ENCODE peak calls at places on chromosomes 12 and 14, in ten cellular contexts. One of them, this sample, is unnamed.

GRCh38 chr12:103387385-103387784 is 108.4 kb downstream of the C12orf42 start:
- DNase-seq in HCT116: no peak
- DNase-seq in H1: no peak
- DNase-seq in vagina: no peak
- DNase-seq in thyroid gland: no peak
- DNase-seq in IMR-90: no peak
- DNase-seq in sigmoid colon: no peak
- DNase-seq in lower leg skin: no peak
- DNase-seq in A549: no peak
- DNase-seq in right lobe of liver: no peak
- DNase-seq in this sample: no peak

GRCh38 chr14:58732387-58732786 is 94.6 kb downstream of the DACT1 start:
- DNase-seq in sigmoid colon: no peak
- DNase-seq in H1: no peak
- DNase-seq in vagina: no peak
- DNase-seq in HCT116: no peak
- DNase-seq in thyroid gland: no peak
- DNase-seq in A549: no peak
- DNase-seq in lower leg skin: no peak
- DNase-seq in IMR-90: no peak
- DNase-seq in right lobe of liver: no peak
- DNase-seq in this sample: no peak

GRCh38 chr12:132510111-132510724 is 20.3 kb downstream of the FBRSL1 start:
- DNase-seq in thyroid gland: no peak
- DNase-seq in HCT116: no peak
- DNase-seq in sigmoid colon: no peak
- DNase-seq in vagina: no peak
- DNase-seq in IMR-90: no peak
- DNase-seq in right lobe of liver: no peak
- DNase-seq in A549: no peak
- DNase-seq in H1: no peak
- DNase-seq in lower leg skin: no peak
- DNase-seq in this sample: no peak

GRCh38 chr12:59736786-59737185 is 141.0 kb downstream of the SLC16A7 start:
- DNase-seq in HCT116: no peak
- DNase-seq in right lobe of liver: no peak
- DNase-seq in vagina: no peak
- DNase-seq in lower leg skin: no peak
- DNase-seq in H1: no peak
- DNase-seq in thyroid gland: no peak
- DNase-seq in sigmoid colon: no peak
- DNase-seq in A549: no peak
- DNase-seq in IMR-90: peak; percentile 96
- DNase-seq in this sample: peak; percentile 22

GRCh38 chr12:2507811-2508210 is 287.0 kb upstream of the FKBP4 start:
- DNase-seq in right lobe of liver: no peak
- DNase-seq in thyroid gland: no peak
- DNase-seq in HCT116: no peak
- DNase-seq in lower leg skin: no peak
- DNase-seq in sigmoid colon: no peak
- DNase-seq in vagina: no peak
- DNase-seq in A549: no peak
- DNase-seq in H1: no peak
- DNase-seq in IMR-90: no peak
- DNase-seq in this sample: no peak

GRCh38 chr12:85923767-85924331 is 49.8 kb downstream of the NTS start:
- DNase-seq in right lobe of liver: no peak
- DNase-seq in H1: no peak
- DNase-seq in IMR-90: peak; percentile 49
- DNase-seq in sigmoid colon: no peak
- DNase-seq in lower leg skin: no peak
- DNase-seq in thyroid gland: no peak
- DNase-seq in A549: no peak
- DNase-seq in vagina: no peak
- DNase-seq in HCT116: peak; percentile 21
- DNase-seq in this sample: peak; percentile 28

GRCh38 chr12:107356266-107356936 is 263.1 kb upstream of the CRY1 start:
- DNase-seq in vagina: no peak
- DNase-seq in lower leg skin: no peak
- DNase-seq in sigmoid colon: no peak
- DNase-seq in right lobe of liver: no peak
- DNase-seq in HCT116: no peak
- DNase-seq in IMR-90: peak; percentile 91
- DNase-seq in thyroid gland: peak; percentile 51
- DNase-seq in A549: no peak
- DNase-seq in H1: no peak
- DNase-seq in this sample: peak; percentile 11

GRCh38 chr12:101670007-101670671 is 27.3 kb upstream of the CHPT1 start:
- DNase-seq in A549: peak; percentile 44
- DNase-seq in IMR-90: peak; percentile 58
- DNase-seq in vagina: no peak
- DNase-seq in H1: no peak
- DNase-seq in HCT116: peak; percentile 62
- DNase-seq in thyroid gland: peak; percentile 11
- DNase-seq in right lobe of liver: no peak
- DNase-seq in sigmoid colon: no peak
- DNase-seq in lower leg skin: peak; percentile 41
- DNase-seq in this sample: peak; percentile 85

GRCh38 chr12:131103614-131104463 is 150.1 kb downstream of the ADGRD1 start:
- DNase-seq in vagina: no peak
- DNase-seq in thyroid gland: no peak
- DNase-seq in lower leg skin: no peak
- DNase-seq in H1: no peak
- DNase-seq in right lobe of liver: peak; percentile 51
- DNase-seq in sigmoid colon: peak; percentile 66
- DNase-seq in IMR-90: no peak
- DNase-seq in HCT116: no peak
- DNase-seq in A549: no peak
- DNase-seq in this sample: no peak

GRCh38 chr12:2967651-2968050 is 8.5 kb downstream of the TEAD4 start:
- DNase-seq in A549: no peak
- DNase-seq in IMR-90: no peak
- DNase-seq in thyroid gland: no peak
- DNase-seq in vagina: no peak
- DNase-seq in right lobe of liver: no peak
- DNase-seq in sigmoid colon: no peak
- DNase-seq in HCT116: no peak
- DNase-seq in lower leg skin: no peak
- DNase-seq in H1: no peak
- DNase-seq in this sample: no peak

GRCh38 chr14:60964901-60965300 is 16.0 kb downstream of the TRMT5 start:
- DNase-seq in H1: no peak
- DNase-seq in thyroid gland: no peak
- DNase-seq in HCT116: no peak
- DNase-seq in sigmoid colon: no peak
- DNase-seq in A549: no peak
- DNase-seq in lower leg skin: no peak
- DNase-seq in IMR-90: peak; percentile 76
- DNase-seq in vagina: no peak
- DNase-seq in right lobe of liver: no peak
- DNase-seq in this sample: no peak

GRCh38 chr14:38721822-38722431 is 381.1 kb downstream of the SEC23A start:
- DNase-seq in HCT116: peak; percentile 40
- DNase-seq in IMR-90: peak; percentile 31
- DNase-seq in sigmoid colon: no peak
- DNase-seq in vagina: no peak
- DNase-seq in A549: peak; percentile 18
- DNase-seq in right lobe of liver: no peak
- DNase-seq in H1: peak; percentile 88
- DNase-seq in thyroid gland: peak; percentile 71
- DNase-seq in lower leg skin: peak; percentile 51
- DNase-seq in this sample: peak; percentile 48

GRCh38 chr14:21100931-21101330 is at the start of gene TMEM253:
- DNase-seq in thyroid gland: no peak
- DNase-seq in A549: no peak
- DNase-seq in HCT116: no peak
- DNase-seq in vagina: peak; percentile 47
- DNase-seq in sigmoid colon: no peak
- DNase-seq in lower leg skin: no peak
- DNase-seq in IMR-90: no peak
- DNase-seq in right lobe of liver: no peak
- DNase-seq in H1: no peak
- DNase-seq in this sample: no peak

GRCh38 chr12:89948266-89949175 is 239.9 kb upstream of the ATP2B1 start:
- DNase-seq in A549: no peak
- DNase-seq in IMR-90: no peak
- DNase-seq in thyroid gland: no peak
- DNase-seq in lower leg skin: no peak
- DNase-seq in sigmoid colon: no peak
- DNase-seq in right lobe of liver: no peak
- DNase-seq in vagina: no peak
- DNase-seq in HCT116: no peak
- DNase-seq in H1: no peak
- DNase-seq in this sample: no peak

GRCh38 chr14:72172597-72172996 is 240.4 kb downstream of the RGS6 start:
- DNase-seq in vagina: no peak
- DNase-seq in sigmoid colon: no peak
- DNase-seq in H1: no peak
- DNase-seq in lower leg skin: no peak
- DNase-seq in HCT116: no peak
- DNase-seq in thyroid gland: no peak
- DNase-seq in right lobe of liver: no peak
- DNase-seq in IMR-90: no peak
- DNase-seq in A549: no peak
- DNase-seq in this sample: no peak

GRCh38 chr12:2900642-2901041 is 10.0 kb downstream of the TULP3 start:
- DNase-seq in right lobe of liver: no peak
- DNase-seq in lower leg skin: no peak
- DNase-seq in sigmoid colon: no peak
- DNase-seq in H1: no peak
- DNase-seq in thyroid gland: no peak
- DNase-seq in IMR-90: no peak
- DNase-seq in A549: no peak
- DNase-seq in vagina: no peak
- DNase-seq in HCT116: no peak
- DNase-seq in this sample: no peak

GRCh38 chr14:92690171-92691011 is 58.0 kb downstream of the LGMN start:
- DNase-seq in sigmoid colon: peak; percentile 63
- DNase-seq in IMR-90: peak; percentile 59
- DNase-seq in HCT116: peak; percentile 59
- DNase-seq in A549: peak; percentile 77
- DNase-seq in thyroid gland: peak; percentile 80
- DNase-seq in vagina: no peak
- DNase-seq in H1: no peak
- DNase-seq in lower leg skin: no peak
- DNase-seq in right lobe of liver: peak; percentile 64
- DNase-seq in this sample: peak; percentile 45

GRCh38 chr12:127539499-127539898 is 727.5 kb upstream of the TMEM132C start:
- DNase-seq in IMR-90: no peak
- DNase-seq in A549: no peak
- DNase-seq in H1: no peak
- DNase-seq in sigmoid colon: no peak
- DNase-seq in thyroid gland: no peak
- DNase-seq in right lobe of liver: no peak
- DNase-seq in vagina: no peak
- DNase-seq in HCT116: no peak
- DNase-seq in lower leg skin: no peak
- DNase-seq in this sample: no peak

GRCh38 chr12:48815281-48816110 is 2.8 kb upstream of the CACNB3 start:
- DNase-seq in lower leg skin: peak; percentile 84
- DNase-seq in vagina: no peak
- DNase-seq in H1: peak; percentile 87
- DNase-seq in sigmoid colon: peak; percentile 92
- DNase-seq in right lobe of liver: peak; percentile 78
- DNase-seq in IMR-90: peak; percentile 78
- DNase-seq in A549: peak; percentile 69
- DNase-seq in HCT116: peak; percentile 49
- DNase-seq in thyroid gland: peak; percentile 78
- DNase-seq in this sample: peak; percentile 89
- TF ChIP-seq POLR2A in lower leg skin: no peak
- TF ChIP-seq POLR2A in vagina: peak; percentile 83
- TF ChIP-seq POLR2A in H1: no peak
- TF ChIP-seq POLR2A in sigmoid colon: peak; percentile 85
- TF ChIP-seq POLR2A in right lobe of liver: peak; percentile 37
- TF ChIP-seq POLR2A in IMR-90: no peak
- TF ChIP-seq POLR2A in A549: peak; percentile 62
- TF ChIP-seq POLR2A in HCT116: peak; percentile 56
- TF ChIP-seq POLR2A in thyroid gland: peak; percentile 79
- TF ChIP-seq POLR2A in this sample: peak; percentile 8

DNA sequence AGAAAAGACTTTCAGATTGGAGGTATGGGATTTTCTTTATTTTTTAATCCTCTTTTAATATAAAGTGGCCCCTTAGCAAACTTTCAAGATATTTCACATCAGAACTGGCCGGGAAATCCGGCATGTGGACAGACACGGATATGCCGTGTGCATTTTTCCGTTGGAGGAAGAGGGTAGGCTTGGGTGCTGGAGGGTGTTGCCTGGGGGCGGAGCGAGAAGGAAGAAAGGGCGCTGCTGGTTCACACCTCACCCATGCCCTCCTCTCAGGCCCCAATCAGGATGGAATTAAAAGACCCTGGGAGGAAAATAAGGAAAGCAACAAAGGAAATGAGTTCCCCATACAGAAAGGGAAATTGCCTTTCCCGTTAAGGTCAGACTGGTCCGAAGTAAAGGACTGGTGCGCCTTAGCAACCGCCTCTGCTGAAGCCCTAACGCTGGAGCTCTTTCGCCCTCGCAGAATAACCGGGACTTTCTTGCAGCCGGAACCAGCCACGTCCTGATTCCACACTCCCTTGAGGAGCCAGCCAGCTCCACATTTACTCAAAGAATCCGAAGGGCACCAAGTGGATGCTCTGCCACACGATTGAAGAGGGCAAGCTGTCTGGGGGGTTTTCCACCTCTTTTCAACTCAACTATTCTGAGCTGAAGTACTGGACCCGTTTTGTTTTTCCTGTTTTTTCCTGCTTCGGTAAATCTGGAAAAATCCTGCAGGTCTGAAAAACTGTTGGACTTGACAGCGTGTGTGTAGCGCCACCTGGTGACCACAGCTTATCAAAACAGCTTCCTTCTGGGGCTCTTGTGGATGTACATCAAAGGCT is 37.8 kb upstream of the BCL2L14 start:
- DNase-seq in thyroid gland: peak; percentile 82
- DNase-seq in lower leg skin: peak; percentile 72
- DNase-seq in IMR-90: peak; percentile 87
- DNase-seq in vagina: no peak
- DNase-seq in sigmoid colon: peak; percentile 87
- DNase-seq in A549: peak; percentile 71
- DNase-seq in right lobe of liver: peak; percentile 73
- DNase-seq in H1: peak; percentile 83
- DNase-seq in HCT116: peak; percentile 83
- DNase-seq in this sample: peak; percentile 76
- H3K4me3 ChIP-seq in thyroid gland: no peak overlapping the region
- H3K4me3 ChIP-seq in lower leg skin: peak overlapping the region; percentile 6
- H3K4me3 ChIP-seq in IMR-90: peak overlapping the region; percentile 55
- H3K4me3 ChIP-seq in vagina: peak overlapping the region; percentile 39
- H3K4me3 ChIP-seq in sigmoid colon: peak overlapping the region; percentile 24
- H3K4me3 ChIP-seq in A549: peak overlapping the region; percentile 4
- H3K4me3 ChIP-seq in right lobe of liver: peak overlapping the region; percentile 15
- H3K4me3 ChIP-seq in H1: peak overlapping the region; percentile 18
- H3K4me3 ChIP-seq in HCT116: peak overlapping the region; percentile 13
- H3K4me3 ChIP-seq in this sample: no peak overlapping the region

GRCh38 chr12:110403975-110404675 is 617 bp upstream of the ANAPC7 start:
- DNase-seq in HCT116: peak; percentile 45
- DNase-seq in thyroid gland: peak; percentile 77
- DNase-seq in sigmoid colon: peak; percentile 82
- DNase-seq in lower leg skin: peak; percentile 28
- DNase-seq in A549: peak; percentile 90
- DNase-seq in vagina: no peak
- DNase-seq in right lobe of liver: peak; percentile 72
- DNase-seq in IMR-90: peak; percentile 40
- DNase-seq in H1: peak; percentile 83
- DNase-seq in this sample: peak; percentile 88
- TF ChIP-seq POLR2A in HCT116: peak; percentile 24
- TF ChIP-seq POLR2A in thyroid gland: no peak
- TF ChIP-seq POLR2A in sigmoid colon: no peak
- TF ChIP-seq POLR2A in lower leg skin: no peak
- TF ChIP-seq POLR2A in A549: no peak
- TF ChIP-seq POLR2A in vagina: no peak
- TF ChIP-seq POLR2A in right lobe of liver: no peak
- TF ChIP-seq POLR2A in IMR-90: no peak
- TF ChIP-seq POLR2A in H1: peak; percentile 34
- TF ChIP-seq POLR2A in this sample: peak; percentile 31

GRCh38 chr14:34616360-34616759 is 13.6 kb downstream of the SNX6 start:
- DNase-seq in H1: no peak
- DNase-seq in HCT116: no peak
- DNase-seq in IMR-90: no peak
- DNase-seq in A549: no peak
- DNase-seq in vagina: no peak
- DNase-seq in thyroid gland: no peak
- DNase-seq in right lobe of liver: peak; percentile 7
- DNase-seq in lower leg skin: no peak
- DNase-seq in sigmoid colon: no peak
- DNase-seq in this sample: no peak
- H3K4me3 ChIP-seq in H1: no peak overlapping the region
- H3K4me3 ChIP-seq in HCT116: no peak overlapping the region
- H3K4me3 ChIP-seq in IMR-90: no peak overlapping the region
- H3K4me3 ChIP-seq in A549: no peak overlapping the region
- H3K4me3 ChIP-seq in vagina: no peak overlapping the region
- H3K4me3 ChIP-seq in thyroid gland: no peak overlapping the region
- H3K4me3 ChIP-seq in right lobe of liver: no peak overlapping the region
- H3K4me3 ChIP-seq in lower leg skin: no peak overlapping the region
- H3K4me3 ChIP-seq in sigmoid colon: no peak overlapping the region
- H3K4me3 ChIP-seq in this sample: no peak overlapping the region

This sample was measured in NB4.